ENCODE peak calls at places on chromosome 13, in four cellular contexts. D, Y, V and P are unnamed samples.

GRCh38 chr13:37288057-37288720 is 182.7 kb upstream of the CSNK1A1L start:
- DNase-seq in D (no peak), Y (no peak), V (no peak), P (no peak)

GRCh38 chr13:39527961-39528720 is 74.9 kb downstream of the LHFPL6 start:
- DNase-seq in V (no peak), Y (peak; percentile 89), D (no peak), P (no peak)

GRCh38 chr13:112583592-112584277 is 4.2 kb downstream of the TUBGCP3 start:
- DNase-seq in Y (no peak), V (no peak), D (peak; percentile 80), P (no peak)

GRCh38 chr13:36382030-36382429 is 35.8 kb upstream of the SPART start:
- DNase-seq in Y (no peak), D (no peak), V (no peak), P (no peak)

GRCh38 chr13:108828053-108828806 is 198.8 kb downstream of the MYO16 start:
- DNase-seq in D (no peak), Y (no peak), V (no peak), P (no peak)

GRCh38 chr13:39835253-39835652 is 179.8 kb downstream of the COG6 start:
- DNase-seq in D (no peak), V (peak; percentile 33), Y (no peak), P (peak; percentile 56)

GRCh38 chr13:40164137-40164536 is 502.3 kb downstream of the FOXO1 start:
- DNase-seq in D (no peak), V (no peak), Y (peak; percentile 42), P (no peak)

GRCh38 chr13:114077938-114078335 is 54.5 kb downstream of the RASA3 start:
- DNase-seq in D (no peak), V (no peak), Y (peak; percentile 48), P (peak; percentile 85)

GRCh38 chr13:42971670-42972355 is 20.2 kb downstream of the EPSTI1 start:
- DNase-seq in Y (no peak), D (peak; percentile 95), V (no peak), P (no peak)

GRCh38 chr13:24276310-24276709 is 33.1 kb upstream of the C1QTNF9 start:
- DNase-seq in V (no peak), D (no peak), Y (no peak), P (no peak)

GRCh38 chr13:99655351-99656091 is 154.2 kb downstream of the TM9SF2 start:
- DNase-seq in V (no peak), Y (no peak), D (no peak), P (peak; percentile 45)

GRCh38 chr13:60356970-60357369 is 40.0 kb upstream of the TDRD3 start:
- DNase-seq in Y (no peak), D (no peak), V (no peak), P (no peak)

GRCh38 chr13:92719868-92720267 is 506.7 kb upstream of the GPC6 start:
- DNase-seq in V (peak; percentile 11), D (no peak), Y (no peak), P (peak; percentile 43)

GRCh38 chr13:98909016-98909415 is 68.8 kb downstream of the DOCK9 start:
- DNase-seq in Y (no peak), D (no peak), V (no peak), P (no peak)

GRCh38 chr13:80572308-80572676 is 231.4 kb upstream of the SPRY2 start:
- DNase-seq in Y (no peak), V (no peak), D (no peak), P (no peak)

GRCh38 chr13:108427355-108427754 is 157.8 kb downstream of the TNFSF13B start:
- DNase-seq in Y (peak; percentile 13), V (no peak), D (no peak), P (no peak)

GRCh38 chr13:18960637-18961227 is 220.9 kb downstream of the TUBA3C start:
- DNase-seq in V (no peak), D (no peak), Y (no peak), P (no peak)

GRCh38 chr13:18959996-18960395 is 221.6 kb downstream of the TUBA3C start:
- DNase-seq in Y (no peak), V (no peak), D (no peak), P (no peak)

GRCh38 chr13:18961383-18962117 is 220.1 kb downstream of the TUBA3C start:
- DNase-seq in Y (no peak), V (no peak), D (no peak), P (no peak)

GRCh38 chr13:18956473-18957078 is 225.0 kb downstream of the TUBA3C start:
- DNase-seq in V (no peak), D (no peak), Y (no peak), P (no peak)

GRCh38 chr13:18959229-18959628 is 222.4 kb downstream of the TUBA3C start:
- DNase-seq in V (no peak), D (no peak), Y (no peak), P (no peak)
- H3K9me3 ChIP-seq in V (no peaks in the 10 kb centered on the region), D (peaks cover 60% of the 10 kb centered on the region), Y (no peaks in the 10 kb centered on the region), P (peaks cover 9% of the 10 kb centered on the region)

GRCh38 chr13:28531956-28532225 is 37.0 kb upstream of the FLT1 start:
- DNase-seq in D (no peak), V (no peak), Y (no peak), P (no peak)
- H3K4me2 ChIP-seq in D (no peak overlapping the region), V (peak overlapping the region; percentile 78), Y (peak overlapping the region; percentile 59), P (peak overlapping the region; percentile 72)

GRCh38 chr13:76813874-76814273 is 72.3 kb downstream of the KCTD12 start:
- DNase-seq in Y (no peak), V (no peak), D (no peak), P (no peak)

GRCh38 chr13:76812206-76812882 is 73.9 kb downstream of the KCTD12 start:
- DNase-seq in V (no peak), D (peak; percentile 16), Y (peak; percentile 65), P (no peak)

GRCh38 chr13:76815344-76815743 is 70.9 kb downstream of the KCTD12 start:
- DNase-seq in V (no peak), Y (no peak), D (no peak), P (no peak)

GRCh38 chr13:76816394-76816793 is 69.8 kb downstream of the KCTD12 start:
- DNase-seq in Y (no peak), D (no peak), V (no peak), P (no peak)

DNA sequence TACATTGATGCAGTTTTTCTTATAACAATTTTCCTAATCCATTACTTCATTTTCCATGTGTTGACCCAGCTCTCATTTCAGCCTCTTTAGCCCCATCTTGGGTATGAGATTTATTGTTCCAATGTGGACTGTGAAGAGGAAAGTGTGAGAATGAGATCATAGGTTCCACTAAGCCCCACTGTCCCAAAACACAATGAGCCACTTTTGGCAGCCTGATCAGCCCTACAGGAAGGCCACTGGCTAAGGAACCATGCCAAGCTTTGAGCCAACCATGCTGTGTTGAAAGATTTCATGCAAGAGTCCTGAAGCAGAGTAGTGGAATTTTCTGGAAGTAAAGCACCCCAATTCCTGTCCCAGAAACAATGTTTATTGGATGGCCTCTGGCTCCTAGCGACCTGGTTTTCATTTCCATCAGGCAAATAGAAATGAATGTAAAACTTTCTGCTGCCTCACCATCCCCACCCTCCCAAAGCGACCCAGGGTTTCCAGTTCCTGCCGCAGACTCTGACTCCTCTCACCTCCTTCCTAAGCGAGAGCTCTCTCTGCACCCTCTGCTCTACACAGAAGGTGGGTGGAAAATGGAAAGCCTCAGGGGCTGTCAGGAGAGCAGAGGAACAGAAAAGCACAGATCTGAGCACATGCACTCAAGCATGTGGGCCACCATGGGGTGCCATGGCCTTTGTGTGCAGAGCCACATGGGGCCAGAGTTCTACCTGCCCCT is 73.1 kb downstream of the KCTD12 start:
- DNase-seq in V (no peak), Y (peak; percentile 31), D (no peak), P (no peak)
- H3K9ac ChIP-seq in V (no peak overlapping the region), Y (no peak overlapping the region), D (no peak overlapping the region), P (no peak overlapping the region)

DNA sequence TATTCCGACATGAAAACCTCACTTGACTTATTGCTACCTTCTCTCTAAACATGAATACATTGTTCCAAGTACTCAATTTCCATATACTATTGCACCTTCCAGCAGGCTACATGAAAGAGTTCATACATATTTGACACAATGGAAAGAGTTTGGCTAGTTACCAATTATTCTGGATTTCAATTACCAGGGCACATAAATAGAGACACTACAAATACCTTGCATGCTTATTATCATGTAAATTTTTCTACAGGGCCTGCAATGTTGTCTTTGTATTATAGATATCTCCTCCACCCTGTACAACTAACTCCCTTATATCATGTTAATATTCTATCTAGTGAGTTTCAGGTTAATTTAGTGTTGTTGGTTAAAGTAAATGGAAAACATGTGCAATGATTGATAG is 540.8 kb upstream of the SLITRK5 start:
- DNase-seq in V (no peak), Y (no peak), D (no peak), P (no peak)
- H3K9me3 ChIP-seq in V (no peaks in the 10 kb centered on the region), Y (no peaks in the 10 kb centered on the region), D (peaks cover 5% of the 10 kb centered on the region), P (no peaks in the 10 kb centered on the region)

GRCh38 chr13:45809810-45810394 is 41.7 kb downstream of the SIAH3 start:
- DNase-seq in D (no peak), V (no peak), Y (no peak), P (no peak)
- H3K4me2 ChIP-seq in D (no peak overlapping the region), V (no peak overlapping the region), Y (no peak overlapping the region), P (no peak overlapping the region)

GRCh38 chr13:51800456-51800855 is 3.5 kb downstream of the DHRS12 start:
- DNase-seq in Y (no peak), D (no peak), V (no peak), P (no peak)
- H3K9ac ChIP-seq in Y (no peak overlapping the region), D (no peak overlapping the region), V (no peak overlapping the region), P (no peak overlapping the region)

GRCh38 chr13:70253834-70254233 is 145.6 kb upstream of the KLHL1 start:
- DNase-seq in Y (peak; percentile 28), V (no peak), D (no peak), P (no peak)

GRCh38 chr13:70253411-70253810 is 145.2 kb upstream of the KLHL1 start:
- DNase-seq in D (no peak), V (no peak), Y (no peak), P (no peak)

GRCh38 chr13:70249332-70250064 is 141.2 kb upstream of the KLHL1 start:
- DNase-seq in V (peak; percentile 21), D (no peak), Y (peak; percentile 13), P (peak; percentile 29)
- H3K9me3 ChIP-seq in V (peaks cover 6% of the 10 kb centered on the region), D (no peaks in the 10 kb centered on the region), Y (no peaks in the 10 kb centered on the region), P (no peaks in the 10 kb centered on the region)

GRCh38 chr13:101116826-101117225 is 299.5 kb downstream of the NALCN start:
- DNase-seq in Y (no peak), V (no peak), D (no peak), P (peak; percentile 6)
- H3K4me2 ChIP-seq in Y (no peak overlapping the region), V (no peak overlapping the region), D (no peak overlapping the region), P (no peak overlapping the region)